ENCODE peak calls at places on chromosomes 7 and 10, in four cellular contexts. I, K, L and R are unnamed samples.

GRCh38 chr10:122954731-122955050 is 664 bp upstream of the C10orf88 start:
- DNase-seq in K (no peak), I (no peak), L (no peak), R (no peak)

GRCh38 chr10:102627446-102628293 is 16.6 kb upstream of the TRIM8 start:
- DNase-seq in K (peak), L (peak), I (peak), R (no peak)

GRCh38 chr7:45400680-45401079 is 173.5 kb upstream of the ADCY1 start:
- DNase-seq in I (no peak), L (no peak), K (peak), R (no peak)

GRCh38 chr7:140304071-140304799 is 94.1 kb downstream of the SLC37A3 start:
- DNase-seq in K (peak), L (no peak), I (no peak), R (no peak)

GRCh38 chr10:121665809-121666208 is 67.6 kb upstream of the FGFR2 start:
- DNase-seq in I (no peak), L (no peak), K (no peak), R (no peak)

GRCh38 chr7:113892818-113893217 is 26.0 kb downstream of the PPP1R3A start:
- DNase-seq in L (no peak), I (no peak), K (no peak), R (no peak)

GRCh38 chr7:151725844-151726770 is 150.8 kb downstream of the PRKAG2 start:
- DNase-seq in K (no peak), I (no peak), L (no peak), R (no peak)

GRCh38 chr10:114519306-114519669 is 115.0 kb upstream of the AFAP1L2 start:
- DNase-seq in L (no peak), I (peak), K (peak), R (no peak)

GRCh38 chr7:3943265-3943664 is 642.2 kb downstream of the SDK1 start:
- DNase-seq in I (no peak), L (no peak), K (no peak), R (no peak)

GRCh38 chr7:4189151-4189570 is 492.9 kb upstream of the FOXK1 start:
- DNase-seq in I (peak), K (peak), L (peak), R (no peak)

GRCh38 chr10:45411607-45411940 is 37.6 kb downstream of the ALOX5 start:
- DNase-seq in I (no peak), L (no peak), K (no peak), R (no peak)

GRCh38 chr7:39016609-39017008 is 38.9 kb downstream of the POU6F2 start:
- DNase-seq in K (no peak), I (no peak), L (no peak), R (no peak)

GRCh38 chr10:9260690-9261089 is 1206.2 kb downstream of the GATA3 start:
- DNase-seq in I (no peak), K (no peak), L (no peak), R (no peak)

GRCh38 chr7:24882989-24883631 is 96.9 kb downstream of the OSBPL3 start:
- DNase-seq in I (peak), L (peak), K (peak), R (no peak)

GRCh38 chr10:100999742-101000601 is at the start of gene LZTS2:
- DNase-seq in I (peak), K (peak), L (peak), R (no peak)

GRCh38 chr10:14391342-14391741 is 60.6 kb upstream of the FRMD4A start:
- DNase-seq in K (no peak), I (no peak), L (no peak), R (no peak)

GRCh38 chr10:104256335-104257080 is 1.8 kb downstream of the GSTO1 start:
- DNase-seq in K (peak), L (no peak), I (no peak), R (no peak)

GRCh38 chr10:129483427-129484010 is 16.5 kb downstream of the MGMT start:
- DNase-seq in I (no peak), K (no peak), L (no peak), R (no peak)

GRCh38 chr7:149625339-149625946 is 127.8 kb upstream of the ZNF746 start:
- DNase-seq in I (peak), K (peak), L (peak), R (peak)

GRCh38 chr10:125868372-125868975 is 12.6 kb downstream of the DHX32 start:
- DNase-seq in L (no peak), I (peak), K (peak), R (no peak)

GRCh38 chr7:63067897-63068585 is 930.6 kb upstream of the ZNF722 start:
- DNase-seq in I (peak), L (no peak), K (no peak), R (no peak)

GRCh38 chr7:68629-69028 is 123.7 kb upstream of the FAM20C start:
- DNase-seq in L (peak), I (peak), K (no peak), R (no peak)

GRCh38 chr7:134835463-134835823 is 56.0 kb downstream of the CALD1 start:
- DNase-seq in K (no peak), I (no peak), L (no peak), R (no peak)

GRCh38 chr10:112173201-112173600 is 10.4 kb downstream of the GPAM start:
- DNase-seq in K (no peak), I (no peak), L (no peak), R (no peak)